ENCODE peak calls at places on chromosomes 13 and 19, in five cellular contexts. U is GOT3, F is germinal center, Q is T-helper 1 cell, T is caudate nucleus. I is an unnamed sample.

GRCh38 chr13:42652642-42653415 is 78.9 kb downstream of the TNFSF11 start:
- DNase-seq in T (no peak), Q (no peak), F (no peak), U (no peak), I (no peak)

GRCh38 chr13:73989244-73989843 is 144.9 kb downstream of the KLF12 start:
- DNase-seq in T (no peak), Q (no peak), U (no peak), F (no peak), I (no peak)

GRCh38 chr13:35378939-35379338 is 97.5 kb downstream of the MAB21L1 start:
- DNase-seq in T (no peak), U (no peak), F (no peak), Q (no peak), I (no peak)

GRCh38 chr19:49017041-49017665 is at the start of gene LHB:
- DNase-seq in F (no peak), U (no peak), Q (no peak), T (no peak), I (no peak)

GRCh38 chr13:62643799-62644484 is 1228.3 kb upstream of the PCDH20 start:
- DNase-seq in Q (no peak), U (no peak), T (no peak), F (no peak), I (no peak)

GRCh38 chr19:50793558-50794065 is 3.4 kb downstream of the ACP4 start:
- DNase-seq in U (no peak), T (no peak), Q (no peak), F (no peak), I (no peak)

GRCh38 chr13:102235689-102236088 is 166.2 kb downstream of the FGF14 start:
- DNase-seq in U (no peak), T (no peak), Q (no peak), F (no peak), I (no peak)

GRCh38 chr19:6718741-6719539 is 1.5 kb downstream of the C3 start:
- DNase-seq in U (no peak), F (peak), T (no peak), Q (no peak), I (peak)

GRCh38 chr13:90801621-90802020 is 545.9 kb upstream of the MIR17HG start:
- DNase-seq in F (no peak), U (no peak), Q (no peak), T (no peak), I (no peak)

GRCh38 chr13:95603887-95604533 is 40.5 kb downstream of the DZIP1 start:
- DNase-seq in Q (no peak), T (no peak), U (no peak), F (no peak), I (no peak)

GRCh38 chr19:1884291-1884718 is 991 bp downstream of the ABHD17A start:
- DNase-seq in T (no peak), F (no peak), Q (no peak), U (no peak), I (no peak)

GRCh38 chr13:113428469-113428865 is 24.8 kb downstream of the ADPRHL1 start:
- DNase-seq in Q (no peak), F (no peak), T (no peak), U (no peak), I (no peak)

GRCh38 chr13:35909837-35910236 is 221.3 kb downstream of the DCLK1 start:
- DNase-seq in T (no peak), U (no peak), F (no peak), Q (no peak), I (no peak)

GRCh38 chr13:38641164-38641948 is 45.5 kb upstream of the FREM2 start:
- DNase-seq in F (no peak), T (no peak), U (no peak), Q (no peak), I (no peak)

GRCh38 chr13:46778879-46779278 is 18.1 kb downstream of the ESD start:
- DNase-seq in F (no peak), U (no peak), T (no peak), Q (no peak), I (no peak)

GRCh38 chr19:11905928-11906327 is 18.3 kb downstream of the ZNF69 start:
- DNase-seq in U (no peak), T (no peak), F (no peak), Q (no peak), I (no peak)

GRCh38 chr13:97327521-97328221 is 105.5 kb downstream of the MBNL2 start:
- DNase-seq in T (no peak), U (no peak), Q (no peak), F (no peak), I (no peak)

GRCh38 chr13:30422056-30422914 is at the start of gene UBE2L5:
- DNase-seq in Q (peak), U (no peak), F (peak), T (no peak), I (peak)

I was measured in RPMI8226.